ENCODE peak calls at places on chromosomes 5 and 9, in seven cellular contexts. I is IMR-90, E is H1, U is neuronal stem cell, V is H9, R is mesenchymal stem cell, Y is trophoblast cell. S is an unnamed sample. For H3K4me1, the result is how much of the 10 kb centered on the place peaks cover.

GRCh38 chr9:21777701-21778100 is 24.7 kb upstream of the MTAP start:
- DNase-seq in Y (peak), V (no peak), R (no peak), I (peak), U (no peak), E (no peak), S (peak)

GRCh38 chr5:33075731-33076130 is 364.6 kb downstream of the NPR3 start:
- DNase-seq in U (no peak), R (peak), E (no peak), I (peak), Y (peak), V (no peak), S (no peak)

GRCh38 chr5:2917093-2917492 is 165.6 kb upstream of the IRX2 start:
- DNase-seq in V (peak), E (peak), Y (no peak), I (no peak), U (no peak), R (no peak), S (no peak)

GRCh38 chr5:128493657-128494329 is 44.3 kb downstream of the FBN2 start:
- DNase-seq in I (peak), E (no peak), R (no peak), U (no peak), V (no peak), Y (no peak), S (no peak)

GRCh38 chr5:94157704-94158608 is 416.6 kb upstream of the POU5F2 start:
- DNase-seq in I (peak), Y (no peak), U (no peak), R (peak), V (no peak), E (no peak), S (no peak)

GRCh38 chr9:86185872-86186271 is 73.6 kb downstream of the C9orf153 start:
- DNase-seq in Y (no peak), R (peak), I (peak), V (no peak), E (no peak), U (no peak), S (no peak)

GRCh38 chr9:106783121-106783520 is 79.8 kb upstream of the ZNF462 start:
- DNase-seq in U (no peak), I (no peak), Y (peak), R (no peak), E (no peak), V (no peak), S (no peak)

GRCh38 chr5:94993501-94993900 is 291.4 kb downstream of the MCTP1 start:
- DNase-seq in Y (no peak), V (no peak), U (no peak), E (no peak), I (no peak), R (no peak), S (no peak)

GRCh38 chr5:103235891-103236290 is 22.7 kb upstream of the MACIR start:
- DNase-seq in Y (peak), V (no peak), U (no peak), E (no peak), I (no peak), R (no peak), S (no peak)

GRCh38 chr5:31854625-31855526 is 215.9 kb downstream of the PDZD2 start:
- DNase-seq in R (peak), V (peak), I (no peak), E (peak), Y (peak), U (peak), S (peak)

GRCh38 chr5:152359169-152359568 is 45.9 kb downstream of the NMUR2 start:
- DNase-seq in E (no peak), U (no peak), R (no peak), Y (peak), V (no peak), I (no peak), S (no peak)

GRCh38 chr9:131773911-131774379 is 34.1 kb upstream of the RAPGEF1 start:
- DNase-seq in Y (peak), V (peak), R (peak), U (peak), E (peak), I (peak), S (peak)

GRCh38 chr5:1763548-1763911 is 36.1 kb downstream of the MRPL36 start:
- DNase-seq in I (peak), R (peak), E (peak), Y (peak), V (peak), U (peak), S (peak)

GRCh38 chr5:73179730-73180129 is 6.7 kb downstream of the TMEM174 start:
- DNase-seq in I (no peak), Y (no peak), U (no peak), E (no peak), V (no peak), R (no peak), S (no peak)
- H3K4me1 ChIP-seq in I (under half), Y (under half), U (under half), E (under half), V (under half), R (under half), S (under half)

GRCh38 chr5:173641171-173641570 is 24.7 kb upstream of the BOD1 start:
- DNase-seq in E (no peak), R (no peak), V (no peak), I (no peak), Y (no peak), U (no peak), S (no peak)
- H2BK5ac ChIP-seq in E (peak), R (no peak), V (no peak), I (no peak), Y (no peak), U (no peak), S (no peak)

GRCh38 chr5:113255105-113255504 is 179.7 kb downstream of the TSSK1B start:
- DNase-seq in E (no peak), V (no peak), Y (no peak), R (peak), U (no peak), I (no peak), S (no peak)

GRCh38 chr5:113255579-113256210 is 179.1 kb downstream of the TSSK1B start:
- DNase-seq in R (peak), V (no peak), U (no peak), E (no peak), I (peak), Y (no peak), S (no peak)

GRCh38 chr5:113256671-113257452 is 177.9 kb downstream of the TSSK1B start:
- DNase-seq in I (no peak), U (no peak), R (no peak), V (no peak), Y (no peak), E (no peak), S (peak)

GRCh38 chr5:113262674-113263073 is 172.1 kb downstream of the TSSK1B start:
- DNase-seq in E (no peak), V (no peak), Y (no peak), R (no peak), I (no peak), U (no peak), S (no peak)

DNA sequence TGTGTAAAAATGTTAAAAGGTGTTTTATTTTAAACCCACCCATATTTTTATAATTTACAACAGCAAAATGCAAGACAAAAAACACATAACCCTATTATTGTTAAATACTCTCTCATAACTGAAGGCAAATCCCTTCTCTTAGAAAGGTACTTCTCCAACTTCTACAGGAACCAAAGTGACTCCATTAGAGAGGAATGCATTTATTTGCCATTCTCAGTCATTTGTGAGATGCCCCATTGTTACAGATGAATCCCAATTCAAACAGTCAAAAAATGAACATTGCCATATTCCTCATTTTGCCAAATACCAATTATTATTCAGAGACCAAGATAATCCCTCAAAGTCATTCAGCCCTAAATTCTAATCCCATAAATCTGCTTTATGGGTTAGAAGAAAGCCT is 175.8 kb downstream of the TSSK1B start:
- DNase-seq in I (no peak), V (no peak), U (no peak), Y (no peak), E (no peak), R (no peak), S (no peak)
- H3K4me1 ChIP-seq in I (under half), V (under half), U (under half), Y (under half), E (under half), R (under half), S (under half)

DNA sequence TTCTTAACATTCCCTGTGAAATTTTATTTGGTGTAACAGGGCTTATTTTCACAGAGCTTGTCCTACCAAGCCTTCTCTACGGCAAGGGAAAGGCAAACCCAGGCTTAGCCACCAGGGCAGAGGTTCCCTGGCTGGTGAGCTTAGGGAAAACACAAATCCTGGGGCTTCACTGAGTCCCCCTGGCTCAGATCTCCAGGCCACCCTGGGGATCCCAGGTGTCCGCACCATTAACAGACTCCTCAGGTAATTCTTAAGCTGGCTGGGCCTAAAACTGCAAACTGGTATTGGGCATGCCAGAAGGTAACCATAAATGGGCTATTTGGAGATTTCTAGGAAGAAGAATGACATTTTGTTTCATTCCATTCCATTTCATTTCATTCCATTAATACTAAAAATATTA is 17.1 kb upstream of the LCP2 start:
- DNase-seq in Y (no peak), R (no peak), V (no peak), E (no peak), I (no peak), U (no peak), S (no peak)
- H2BK5ac ChIP-seq in Y (peak), R (no peak), V (no peak), E (no peak), I (no peak), U (no peak), S (no peak)

GRCh38 chr5:135400866-135401265 is 1.8 kb upstream of the MACROH2A1 start:
- DNase-seq in E (no peak), R (no peak), I (no peak), U (peak), V (no peak), Y (no peak), S (peak)

GRCh38 chr5:135399838-135400542 is 959 bp upstream of the MACROH2A1 start:
- DNase-seq in E (peak), R (no peak), V (peak), U (no peak), Y (no peak), I (no peak), S (peak)

GRCh38 chr5:135396459-135397055 is 2.5 kb downstream of the MACROH2A1 start:
- DNase-seq in I (no peak), Y (peak), R (no peak), U (no peak), E (no peak), V (no peak), S (no peak)

GRCh38 chr5:135398855-135399837 is at the start of gene MACROH2A1:
- DNase-seq in I (peak), Y (peak), U (peak), R (peak), E (peak), V (peak), S (peak)

GRCh38 chr5:135398160-135398854 is 724 bp downstream of the MACROH2A1 start:
- DNase-seq in Y (peak), U (peak), V (peak), E (peak), I (no peak), R (peak), S (peak)
- H3K4me1 ChIP-seq in Y (under half), U (under half), V (under half), E (under half), I (under half), R (under half), S (under half)

GRCh38 chr9:68975644-68976043 is 38.3 kb downstream of the PRKACG start:
- DNase-seq in Y (peak), V (no peak), I (no peak), U (no peak), R (no peak), E (no peak), S (no peak)

GRCh38 chr9:68978054-68978453 is 35.9 kb downstream of the PRKACG start:
- DNase-seq in Y (no peak), V (no peak), U (no peak), I (no peak), R (no peak), E (no peak), S (no peak)

GRCh38 chr9:68974431-68974830 is 39.5 kb downstream of the PRKACG start:
- DNase-seq in R (no peak), U (no peak), V (no peak), E (no peak), I (no peak), Y (peak), S (no peak)

GRCh38 chr9:68973619-68974018 is 40.3 kb downstream of the PRKACG start:
- DNase-seq in I (no peak), V (no peak), U (no peak), Y (no peak), R (no peak), E (no peak), S (no peak)

GRCh38 chr9:68974901-68975300 is 39.0 kb downstream of the PRKACG start:
- DNase-seq in I (no peak), U (no peak), R (no peak), E (no peak), V (no peak), Y (no peak), S (no peak)
- H2BK5ac ChIP-seq in I (no peak), U (no peak), R (no peak), E (no peak), V (no peak), Y (no peak), S (no peak)

S was measured in mesendoderm.